ENCODE peak calls at places on chromosomes 4 and X, in eight cellular contexts. I, J, Y, L, T, E, A and G are unnamed samples.

GRCh38 chr4:156888762-156889161 is 82.8 kb downstream of the PDGFC start:
- DNase-seq in I (peak; percentile 66), J (no peak), Y (peak; percentile 74), L (peak; percentile 81), T (peak; percentile 79), E (no peak), A (no peak), G (peak; percentile 86)

GRCh38 chr4:110487873-110488272 is 11.9 kb downstream of the ENPEP start:
- DNase-seq in I (peak; percentile 23), J (no peak), Y (peak; percentile 35), L (peak; percentile 35), T (no peak), E (no peak), A (no peak), G (peak; percentile 32)

GRCh38 chrX:19627533-19627932 is 112.2 kb upstream of the MAP3K15 start:
- DNase-seq in I (no peak), J (no peak), Y (no peak), L (no peak), T (no peak), E (no peak), A (no peak), G (peak; percentile 31)

GRCh38 chr4:155785828-155786227 is 27.0 kb downstream of the GUCY1B1 start:
- DNase-seq in I (no peak), J (no peak), Y (no peak), L (no peak), T (no peak), E (no peak), A (no peak), G (no peak)

GRCh38 chr4:113222006-113222405 is 172.6 kb downstream of the ANK2 start:
- DNase-seq in I (no peak), J (no peak), Y (no peak), L (peak; percentile 9), T (peak; percentile 6), E (no peak), A (no peak), G (peak; percentile 11)

GRCh38 chr4:52718123-52718522 is 33.1 kb downstream of the ERVMER34-1 start:
- DNase-seq in I (no peak), J (peak; percentile 49), Y (peak; percentile 14), L (peak; percentile 51), T (peak; percentile 35), E (no peak), A (no peak), G (peak; percentile 67)

GRCh38 chrX:96407501-96407900 is 277.1 kb upstream of the DIAPH2 start:
- DNase-seq in I (peak; percentile 76), J (no peak), Y (peak; percentile 68), L (peak; percentile 81), T (peak; percentile 69), E (no peak), A (no peak), G (peak; percentile 84)

GRCh38 chrX:130682990-130683389 is 220.0 kb downstream of the ENOX2 start:
- DNase-seq in I (peak; percentile 12), J (no peak), Y (peak; percentile 9), L (peak; percentile 26), T (peak; percentile 8), E (no peak), A (no peak), G (peak; percentile 31)

GRCh38 chr4:128123036-128123435 is 61.9 kb downstream of the LARP1B start:
- DNase-seq in I (no peak), J (no peak), Y (no peak), L (no peak), T (no peak), E (no peak), A (no peak), G (no peak)

GRCh38 chr4:84126061-84126787 is 372.9 kb downstream of the NKX6-1 start:
- DNase-seq in I (no peak), J (no peak), Y (no peak), L (no peak), T (no peak), E (peak; percentile 67), A (no peak), G (no peak)

GRCh38 chr4:8478801-8479744 is 38.5 kb downstream of the TRMT44 start:
- DNase-seq in I (peak; percentile 6), J (no peak), Y (peak; percentile 12), L (peak; percentile 75), T (peak; percentile 41), E (no peak), A (peak; percentile 29), G (peak; percentile 80)

GRCh38 chrX:8988456-8988855 is 45.5 kb downstream of the FAM9B start:
- DNase-seq in I (peak; percentile 55), J (peak; percentile 4), Y (peak; percentile 65), L (peak; percentile 38), T (peak; percentile 9), E (no peak), A (no peak), G (peak; percentile 60)

GRCh38 chr4:82591592-82591991 is 29.8 kb upstream of the TMEM150C start:
- DNase-seq in I (no peak), J (no peak), Y (no peak), L (no peak), T (no peak), E (no peak), A (no peak), G (no peak)

GRCh38 chr4:124018383-124019317 is 622.1 kb downstream of the SPRY1 start:
- DNase-seq in I (peak; percentile 98), J (peak; percentile 78), Y (peak; percentile 94), L (peak; percentile 73), T (peak; percentile 25), E (no peak), A (no peak), G (peak; percentile 93)

GRCh38 chr4:168924648-168925047 is 85.4 kb downstream of the CBR4 start:
- DNase-seq in I (no peak), J (no peak), Y (no peak), L (no peak), T (no peak), E (peak; percentile 44), A (no peak), G (no peak)

GRCh38 chr4:109079731-109080130 is 222.7 kb downstream of the COL25A1 start:
- DNase-seq in I (no peak), J (no peak), Y (peak; percentile 53), L (peak; percentile 49), T (peak; percentile 33), E (no peak), A (no peak), G (peak; percentile 22)

GRCh38 chr4:67744561-67745283 is 9.5 kb downstream of the GNRHR start:
- DNase-seq in I (no peak), J (no peak), Y (no peak), L (peak; percentile 50), T (peak; percentile 30), E (no peak), A (no peak), G (peak; percentile 58)

GRCh38 chr4:121096629-121097028 is 24.3 kb upstream of the NDNF start:
- DNase-seq in I (peak; percentile 53), J (no peak), Y (peak; percentile 58), L (peak; percentile 66), T (peak; percentile 57), E (no peak), A (no peak), G (peak; percentile 49)

GRCh38 chr4:53929955-53930798 is 134.2 kb downstream of the CHIC2 start:
- DNase-seq in I (peak; percentile 93), J (peak; percentile 95), Y (peak; percentile 93), L (peak; percentile 94), T (peak; percentile 87), E (peak; percentile 80), A (peak; percentile 41), G (peak; percentile 94)

GRCh38 chr4:37826282-37827029 is at the start of gene PGM2:
- DNase-seq in I (peak; percentile 86), J (peak; percentile 36), Y (peak; percentile 86), L (peak; percentile 90), T (peak; percentile 87), E (peak; percentile 92), A (peak; percentile 88), G (peak; percentile 77)

GRCh38 chr4:177853198-177853597 is 411.0 kb upstream of the AGA start:
- DNase-seq in I (no peak), J (no peak), Y (no peak), L (no peak), T (no peak), E (no peak), A (no peak), G (no peak)

GRCh38 chr4:24642941-24643628 is 58.7 kb upstream of the DHX15 start:
- DNase-seq in I (peak; percentile 74), J (peak; percentile 90), Y (peak; percentile 87), L (peak; percentile 43), T (peak; percentile 54), E (no peak), A (no peak), G (peak; percentile 40)

GRCh38 chr4:82235346-82235745 is 138.4 kb downstream of the HNRNPD start:
- DNase-seq in I (no peak), J (no peak), Y (no peak), L (no peak), T (no peak), E (no peak), A (no peak), G (no peak)

GRCh38 chr4:55378617-55379467 is 16.9 kb upstream of the TMEM165 start:
- DNase-seq in I (no peak), J (peak; percentile 54), Y (no peak), L (peak; percentile 12), T (no peak), E (peak; percentile 12), A (no peak), G (peak; percentile 81)

GRCh38 chr4:153488719-153489384 is 22.7 kb downstream of the TMEM131L start:
- DNase-seq in I (peak; percentile 30), J (no peak), Y (peak; percentile 18), L (no peak), T (peak; percentile 35), E (no peak), A (no peak), G (no peak)
- H3K4me3 ChIP-seq in I (no peak overlapping the region), J (no peak overlapping the region), Y (no peak overlapping the region), L (peak overlapping the region; percentile 20), T (no peak overlapping the region), E (no peak overlapping the region), A (no peak overlapping the region), G (no peak overlapping the region)

DNA sequence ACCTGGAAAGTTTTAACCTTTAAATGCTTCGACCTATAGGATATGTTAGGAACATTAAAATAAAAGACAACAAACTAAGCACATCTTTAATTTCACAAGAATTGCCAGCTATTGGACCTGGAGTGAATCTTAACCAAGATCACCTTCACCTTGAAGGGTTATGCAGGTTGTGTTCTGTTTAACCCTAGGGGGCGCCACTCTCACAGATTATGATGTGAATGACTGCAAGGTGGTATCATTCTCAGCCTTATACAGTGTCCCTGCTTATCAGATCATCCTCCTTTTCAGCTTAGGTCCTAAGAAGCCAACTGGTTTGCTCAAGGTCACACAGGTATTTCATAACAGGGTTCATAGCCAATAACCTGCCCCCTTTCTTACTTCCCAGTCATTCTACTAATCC is 23.5 kb downstream of the INTS6L start:
- DNase-seq in I (no peak), J (no peak), Y (no peak), L (no peak), T (no peak), E (no peak), A (peak; percentile 40), G (no peak)
- H3K4me3 ChIP-seq in I (no peak overlapping the region), J (no peak overlapping the region), Y (no peak overlapping the region), L (no peak overlapping the region), T (no peak overlapping the region), E (no peak overlapping the region), A (no peak overlapping the region), G (no peak overlapping the region)

GRCh38 chr4:107247738-107248137 is 211.6 kb upstream of the DKK2 start:
- DNase-seq in I (peak; percentile 5), J (no peak), Y (no peak), L (no peak), T (peak; percentile 9), E (no peak), A (no peak), G (no peak)
- H3K4me3 ChIP-seq in I (no peak overlapping the region), J (no peak overlapping the region), Y (no peak overlapping the region), L (no peak overlapping the region), T (no peak overlapping the region), E (no peak overlapping the region), A (no peak overlapping the region), G (no peak overlapping the region)

GRCh38 chrX:104254442-104255115 is at the start of gene ESX1:
- DNase-seq in I (no peak), J (no peak), Y (peak; percentile 4), L (peak; percentile 12), T (no peak), E (no peak), A (no peak), G (peak; percentile 3)
- H3K4me3 ChIP-seq in I (peak within 1 kb of the TSS; percentile 3), J (no peak within 1 kb of the TSS), Y (peak within 1 kb of the TSS; percentile 16), L (peak within 1 kb of the TSS; percentile 45), T (peak within 1 kb of the TSS; percentile 15), E (no peak within 1 kb of the TSS), A (no peak within 1 kb of the TSS), G (no peak within 1 kb of the TSS)